ENCODE peak calls at places on chromosomes 6 and 20, in four cellular contexts. K is right lobe of liver, E is uterus, Y is NCI-H2029 treated with DMSO at 0.1 percent for 48 hours. C is an unnamed sample.

GRCh38 chr6:111921108-111921507 is 47.9 kb upstream of the FYN start:
- DNase-seq in Y (no peak), E (no peak), K (no peak), C (no peak)

GRCh38 chr6:106128981-106129761 is 43.0 kb downstream of the PRDM1 start:
- DNase-seq in K (no peak), Y (no peak), E (no peak), C (peak; percentile 95)

GRCh38 chr6:65450451-65450850 is 256.6 kb downstream of the EYS start:
- DNase-seq in K (no peak), E (no peak), Y (no peak), C (no peak)

GRCh38 chr6:11023032-11023431 is 21.1 kb downstream of the ELOVL2 start:
- DNase-seq in E (no peak), Y (no peak), K (no peak), C (no peak)

GRCh38 chr6:132712366-132712765 is 1.5 kb downstream of the VNN1 start:
- DNase-seq in E (no peak), Y (no peak), K (no peak), C (no peak)

GRCh38 chr6:24910331-24910849 is 25.4 kb downstream of the RIPOR2 start:
- DNase-seq in K (no peak), E (peak; percentile 55), Y (no peak), C (no peak)

GRCh38 chr6:144896876-144897275 is 611.7 kb downstream of the UTRN start:
- DNase-seq in K (no peak), Y (no peak), E (no peak), C (no peak)

GRCh38 chr6:111606620-111607115 is 990 bp upstream of the TRAF3IP2 start:
- DNase-seq in E (no peak), K (no peak), Y (no peak), C (no peak)

GRCh38 chr6:134546962-134547645 is 229.2 kb upstream of the SGK1 start:
- DNase-seq in E (no peak), K (no peak), Y (no peak), C (no peak)

GRCh38 chr6:169868458-169868857 is 117.0 kb downstream of the ERMARD start:
- DNase-seq in Y (no peak), K (no peak), E (no peak), C (no peak)

GRCh38 chr20:47854687-47855212 is 69.5 kb upstream of the SULF2 start:
- DNase-seq in Y (peak; percentile 19), E (no peak), K (no peak), C (no peak)

GRCh38 chr6:20755631-20756030 is 221.4 kb downstream of the CDKAL1 start:
- DNase-seq in K (no peak), Y (no peak), E (no peak), C (peak; percentile 47)

GRCh38 chr6:1383729-1384548 is 5.4 kb upstream of the FOXF2 start:
- DNase-seq in K (peak; percentile 38), E (no peak), Y (no peak), C (no peak)

GRCh38 chr6:132648356-132648755 is 10.6 kb downstream of the TAAR1 start:
- DNase-seq in K (no peak), E (no peak), Y (no peak), C (peak; percentile 0)

GRCh38 chr20:57677323-57677982 is 32.4 kb downstream of the PMEPA1 start:
- DNase-seq in E (no peak), K (no peak), Y (peak; percentile 95), C (no peak)

GRCh38 chr6:166046232-166046631 is 121.4 kb downstream of the TBXT start:
- DNase-seq in K (no peak), Y (no peak), E (no peak), C (peak; percentile 40)

GRCh38 chr20:44053046-44053445 is 133.9 kb downstream of the JPH2 start:
- DNase-seq in K (no peak), Y (no peak), E (no peak), C (no peak)

GRCh38 chr6:159988983-159989454 is 20.1 kb downstream of the IGF2R start:
- DNase-seq in K (no peak), Y (no peak), E (no peak), C (no peak)

GRCh38 chr6:25025919-25026301 is 90.2 kb upstream of the RIPOR2 start:
- DNase-seq in E (no peak), Y (no peak), K (no peak), C (no peak)

GRCh38 chr6:105901583-105901982 is 184.6 kb upstream of the PRDM1 start:
- DNase-seq in E (no peak), Y (no peak), K (no peak), C (no peak)

GRCh38 chr20:31751126-31751525 is 12.0 kb downstream of the TPX2 start:
- DNase-seq in K (no peak), E (no peak), Y (no peak), C (peak; percentile 84)

C was measured in BJ.